ENCODE peak calls at places on chromosomes 5 and 9, in four cellular contexts. K, E, G and M are unnamed samples.

GRCh38 chr5:131854134-131854533 is 57.3 kb upstream of the FNIP1 start:
- DNase-seq in E (peak; percentile 62), G (no peak), K (peak; percentile 23), M (no peak)

GRCh38 chr5:150410524-150411244 is 2.0 kb downstream of the CD74 start:
- DNase-seq in G (no peak), E (peak; percentile 62), K (peak; percentile 84), M (no peak)

GRCh38 chr9:77897292-77897691 is 134.3 kb downstream of the GNAQ start:
- DNase-seq in E (no peak), G (no peak), K (peak; percentile 34), M (no peak)

GRCh38 chr9:72119853-72120252 is 29.4 kb upstream of the GDA start:
- DNase-seq in E (no peak), G (no peak), K (no peak), M (no peak)

GRCh38 chr9:72665421-72665820 is 144.0 kb downstream of the TMC1 start:
- DNase-seq in E (peak; percentile 77), G (no peak), K (peak; percentile 1), M (peak; percentile 47)

GRCh38 chr9:125463926-125464325 is 202.3 kb downstream of the GAPVD1 start:
- DNase-seq in K (no peak), E (no peak), G (no peak), M (no peak)

GRCh38 chr5:149150457-149150856 is 9.2 kb downstream of the ABLIM3 start:
- DNase-seq in E (no peak), G (no peak), K (peak; percentile 72), M (no peak)

GRCh38 chr9:118059520-118060278 is 355.5 kb downstream of the TLR4 start:
- DNase-seq in G (no peak), E (peak; percentile 19), K (peak; percentile 13), M (no peak)

GRCh38 chr9:106326493-106326892 is 536.5 kb upstream of the ZNF462 start:
- DNase-seq in K (no peak), G (no peak), E (no peak), M (no peak)

GRCh38 chr5:118611332-118611945 is 376.9 kb downstream of the DTWD2 start:
- DNase-seq in K (peak; percentile 44), G (no peak), E (peak; percentile 25), M (no peak)

GRCh38 chr9:113598451-113598850 is 134.9 kb downstream of the RGS3 start:
- DNase-seq in E (no peak), K (no peak), G (no peak), M (no peak)

GRCh38 chr5:163649522-163649921 is 144.1 kb downstream of the MAT2B start:
- DNase-seq in G (no peak), E (peak; percentile 82), K (peak; percentile 60), M (no peak)

GRCh38 chr9:137547687-137548543 is 2.3 kb downstream of the PNPLA7 start:
- DNase-seq in E (no peak), K (no peak), G (no peak), M (no peak)

GRCh38 chr9:27542519-27542918 is 12.9 kb upstream of the MOB3B start:
- DNase-seq in K (no peak), G (no peak), E (no peak), M (no peak)

GRCh38 chr9:27545471-27545870 is 15.9 kb upstream of the MOB3B start:
- DNase-seq in K (no peak), E (no peak), G (no peak), M (no peak)

GRCh38 chr9:27549196-27549737 is 19.7 kb upstream of the MOB3B start:
- DNase-seq in K (peak; percentile 72), G (no peak), E (no peak), M (no peak)

GRCh38 chr9:27548055-27548741 is 18.6 kb upstream of the MOB3B start:
- DNase-seq in E (peak; percentile 35), G (no peak), K (peak; percentile 64), M (no peak)
- TF ChIP-seq CTCF in E (peak; percentile 49), G (peak; percentile 48), K (peak; percentile 44), M (peak; percentile 7)

GRCh38 chr9:98755006-98755618 is 41.2 kb downstream of the ANKS6 start:
- DNase-seq in K (no peak), E (no peak), G (no peak), M (no peak)
- H3K4me3 ChIP-seq in K (no peak overlapping the region), E (no peak overlapping the region), G (no peak overlapping the region), M (no peak overlapping the region)

DNA sequence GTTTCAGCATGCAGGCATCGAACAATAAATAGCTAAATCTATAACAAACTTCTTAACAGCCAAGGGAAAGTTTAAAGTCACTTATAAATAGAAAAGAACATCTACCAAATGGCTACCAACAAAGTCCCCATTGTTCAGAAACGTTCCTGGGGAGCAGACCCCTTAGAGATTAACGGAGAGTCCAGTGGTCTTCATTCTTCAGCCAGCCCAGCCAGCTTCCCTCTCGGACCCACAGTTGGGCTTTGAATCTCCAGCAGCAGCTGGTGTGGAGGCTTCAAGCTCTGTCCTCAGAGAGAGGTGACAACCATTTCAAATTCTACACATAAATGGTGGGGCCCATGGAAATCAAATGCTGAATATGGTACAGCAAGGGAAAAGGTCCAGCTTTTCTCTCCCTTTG is 11.2 kb downstream of the ENC1 start:
- DNase-seq in K (no peak), G (no peak), E (no peak), M (no peak)
- TF ChIP-seq CTCF in K (no peak), G (no peak), E (no peak), M (no peak)

GRCh38 chr5:158590936-158591863 is 508.5 kb downstream of the EBF1 start:
- DNase-seq in G (peak; percentile 12), E (peak; percentile 1), K (peak; percentile 60), M (no peak)
- H3K4me3 ChIP-seq in G (no peak overlapping the region), E (no peak overlapping the region), K (no peak overlapping the region), M (no peak overlapping the region)

DNA sequence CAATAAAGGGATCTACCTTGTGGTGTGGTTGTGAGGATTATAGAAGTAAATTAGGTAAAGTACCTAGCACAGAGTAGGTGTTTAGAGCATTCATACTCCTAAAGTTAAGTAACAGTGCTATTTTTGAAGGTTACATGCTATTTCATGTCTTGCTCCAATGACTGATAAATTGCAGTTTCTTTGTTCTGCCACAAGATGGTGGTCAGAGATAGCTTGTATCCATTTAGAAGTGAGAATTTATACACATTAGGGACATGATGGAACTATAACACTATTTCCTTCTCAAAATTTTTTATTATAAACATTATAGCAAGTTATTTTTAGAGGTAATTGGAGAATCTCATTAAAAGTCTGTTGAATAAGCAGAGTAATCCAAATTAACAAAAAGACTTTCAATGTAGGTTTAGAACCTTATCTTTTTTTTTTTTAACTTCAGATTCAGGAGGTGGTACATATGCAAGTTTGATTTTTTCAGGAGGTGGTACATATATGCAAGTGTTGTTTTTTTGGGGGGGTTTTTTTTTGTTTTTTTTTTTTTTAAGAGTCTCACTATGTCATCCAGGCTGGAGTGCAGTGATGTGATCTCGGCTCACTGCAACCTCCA is 17.1 kb downstream of the MTREX start:
- DNase-seq in K (peak; percentile 75), G (no peak), E (peak; percentile 26), M (no peak)
- TF ChIP-seq CTCF in K (peak; percentile 67), G (peak; percentile 58), E (peak; percentile 66), M (peak; percentile 56)

GRCh38 chr5:135032613-135033025 is 1.4 kb downstream of the PITX1 start:
- DNase-seq in E (no peak), G (no peak), K (no peak), M (no peak)
- H3K4me3 ChIP-seq in E (peak overlapping the region; percentile 58), G (peak overlapping the region; percentile 63), K (no peak overlapping the region), M (peak overlapping the region; percentile 72)

DNA sequence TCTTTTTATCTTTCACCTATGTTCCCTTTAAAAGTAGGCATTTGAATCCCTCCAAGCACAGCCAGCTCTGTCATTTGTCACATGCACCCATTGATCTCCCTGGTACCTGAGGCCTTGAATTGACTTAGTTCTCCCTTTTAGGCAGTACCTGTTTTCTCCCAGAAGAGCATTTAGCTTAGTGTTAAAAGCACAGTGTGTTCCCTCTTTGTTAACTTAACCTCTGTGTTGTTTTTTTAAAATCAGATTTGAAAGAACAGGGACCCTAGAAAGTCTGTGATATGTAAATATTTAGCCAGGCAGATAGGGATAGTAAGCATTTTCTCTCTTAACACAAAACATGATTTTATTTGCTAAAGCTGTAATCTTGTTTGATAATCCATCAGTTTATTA is 113.8 kb upstream of the SPATA31D4 start:
- DNase-seq in E (no peak), G (no peak), K (no peak), M (no peak)
- TF ChIP-seq CTCF in E (no peak), G (no peak), K (no peak), M (no peak)

GRCh38 chr9:123372766-123373446 is 16.9 kb downstream of the CRB2 start:
- DNase-seq in E (no peak), K (no peak), G (no peak), M (no peak)

GRCh38 chr9:123373447-123373923 is 17.5 kb downstream of the CRB2 start:
- DNase-seq in G (no peak), K (no peak), E (no peak), M (no peak)

GRCh38 chr9:123375725-123376132 is 19.7 kb downstream of the CRB2 start:
- DNase-seq in K (peak; percentile 56), G (no peak), E (no peak), M (no peak)

GRCh38 chr9:123371805-123372590 is 16.0 kb downstream of the CRB2 start:
- DNase-seq in K (no peak), E (no peak), G (no peak), M (no peak)

DNA sequence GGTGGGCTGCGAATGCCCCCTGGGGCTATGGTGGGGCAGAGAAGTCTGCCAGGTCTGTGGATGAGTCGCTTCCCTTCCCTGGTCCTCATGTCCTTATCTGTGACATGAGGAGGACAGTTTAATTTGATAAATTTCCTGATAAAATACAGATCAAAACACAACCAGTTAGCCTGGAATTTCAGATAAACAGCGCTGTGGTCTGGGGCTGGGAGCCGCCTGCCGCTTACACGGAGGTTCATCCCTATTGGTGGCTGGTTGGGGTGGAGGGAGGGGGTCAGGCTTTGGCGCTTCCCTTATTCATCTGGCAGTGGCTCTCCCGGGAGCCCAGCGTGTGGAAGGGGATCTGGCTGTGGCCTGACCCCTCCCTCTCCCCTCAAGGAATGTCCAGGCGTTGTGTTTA is 17.9 kb downstream of the CRB2 start:
- DNase-seq in G (no peak), E (no peak), K (peak; percentile 44), M (no peak)
- H3K4me3 ChIP-seq in G (no peak overlapping the region), E (no peak overlapping the region), K (no peak overlapping the region), M (no peak overlapping the region)

GRCh38 chr5:78922879-78923621 is 62.1 kb downstream of the ARSB start:
- DNase-seq in K (no peak), E (no peak), G (no peak), M (no peak)

GRCh38 chr5:78923622-78923970 is 61.5 kb downstream of the ARSB start:
- DNase-seq in E (no peak), K (no peak), G (no peak), M (no peak)

GRCh38 chr5:78916044-78916443 is 69.1 kb downstream of the ARSB start:
- DNase-seq in K (no peak), G (no peak), E (no peak), M (no peak)

GRCh38 chr5:78925102-78925876 is 59.8 kb downstream of the ARSB start:
- DNase-seq in K (no peak), E (no peak), G (no peak), M (no peak)

DNA sequence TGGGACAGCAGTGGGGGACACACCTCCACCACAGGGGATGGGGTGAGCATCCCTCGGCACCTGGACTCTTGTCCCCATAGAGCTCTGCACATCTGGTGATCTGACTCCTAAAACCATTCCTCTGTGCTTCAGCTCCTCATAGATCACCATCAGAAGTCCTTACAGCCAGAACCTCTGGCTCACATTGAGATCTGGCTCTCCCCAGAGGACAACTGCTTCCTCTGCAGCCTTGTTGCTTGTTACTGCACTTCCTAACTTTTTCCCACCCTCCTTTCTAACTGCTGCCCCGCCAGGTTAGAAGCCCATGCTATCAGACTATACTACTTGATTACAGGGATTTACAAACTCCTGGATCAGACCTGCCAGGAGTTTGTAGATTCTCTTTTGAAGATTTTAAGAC is 64.5 kb downstream of the ARSB start:
- DNase-seq in G (no peak), E (no peak), K (peak; percentile 52), M (no peak)
- TF ChIP-seq CTCF in G (peak; percentile 56), E (peak; percentile 62), K (peak; percentile 36), M (peak; percentile 42)